ENCODE peak calls at places on chromosomes 1 and 21, in five cellular contexts. V is GM13977, B is neural crest cell, L is GM04504, M is brain microvascular endothelial cell. T is an unnamed sample.

GRCh38 chr1:86641318-86641717 is 63.1 kb upstream of the SH3GLB1 start:
- DNase-seq in V (no peak), B (no peak), L (no peak), M (no peak), T (no peak)

GRCh38 chr1:53902235-53902920 is 8.4 kb downstream of the DIO1 start:
- DNase-seq in V (no peak), B (no peak), L (no peak), M (no peak), T (no peak)

GRCh38 chr1:36436820-36437219 is 13.4 kb downstream of the OSCP1 start:
- DNase-seq in V (no peak), B (no peak), L (no peak), M (no peak), T (no peak)

GRCh38 chr21:38985423-38986378 is 180.0 kb downstream of the ETS2 start:
- DNase-seq in V (peak), B (no peak), L (peak), M (peak), T (no peak)

GRCh38 chr1:225767591-225768540 is 9.8 kb upstream of the SRP9 start:
- DNase-seq in V (no peak), B (no peak), L (peak), M (no peak), T (no peak)

GRCh38 chr1:187047298-187047697 is 218.5 kb downstream of the PLA2G4A start:
- DNase-seq in V (no peak), B (no peak), L (no peak), M (no peak), T (no peak)

GRCh38 chr1:230317823-230318819 is 108.0 kb downstream of the PGBD5 start:
- DNase-seq in V (no peak), B (no peak), L (no peak), M (peak), T (no peak)

GRCh38 chr1:55143686-55144085 is 71.5 kb downstream of the USP24 start:
- DNase-seq in V (no peak), B (no peak), L (no peak), M (no peak), T (no peak)

GRCh38 chr1:107140703-107141490 is at the start of gene NTNG1:
- DNase-seq in V (peak), B (peak), L (no peak), M (no peak), T (peak)

GRCh38 chr1:59266180-59266926 is 30.5 kb upstream of the FGGY start:
- DNase-seq in V (no peak), B (no peak), L (no peak), M (no peak), T (peak)

GRCh38 chr1:32684167-32684811 is 18.3 kb downstream of the SYNC start:
- DNase-seq in V (no peak), B (no peak), L (peak), M (no peak), T (no peak)

GRCh38 chr21:45071396-45072165 is 2.8 kb upstream of the ADARB1 start:
- DNase-seq in V (no peak), B (no peak), L (no peak), M (no peak), T (no peak)

T was measured in putamen.